ENCODE peak calls at places on chromosomes 13 and 19, in six cellular contexts. D is astrocyte of the spinal cord; M is right cardiac atrium; T is CD4-positive, alpha-beta memory T cell; K is SK-N-MC; A is stomach. H is an unnamed sample.

GRCh38 chr13:29909975-29910674 is 59.7 kb upstream of the UBL3 start:
- DNase-seq in D (peak), A (no peak), T (no peak), M (no peak), K (no peak), H (no peak)

GRCh38 chr19:36775768-36776167 is 3.2 kb upstream of the ZNF850 start:
- DNase-seq in K (no peak), A (no peak), D (no peak), M (peak), T (no peak), H (no peak)

GRCh38 chr19:19643158-19644053 is at the start of gene GMIP:
- DNase-seq in D (peak), K (no peak), T (peak), A (peak), M (peak), H (no peak)

GRCh38 chr13:31469377-31469776 is 269.6 kb downstream of the B3GLCT start:
- DNase-seq in M (no peak), D (no peak), A (no peak), K (no peak), T (no peak), H (no peak)

GRCh38 chr13:30708541-30708940 is 26.8 kb upstream of the ALOX5AP start:
- DNase-seq in T (no peak), M (no peak), D (peak), A (no peak), K (no peak), H (no peak)

GRCh38 chr13:114235697-114236096 is 1.0 kb downstream of the CDC16 start:
- DNase-seq in D (no peak), K (no peak), T (no peak), A (no peak), M (peak), H (no peak)

GRCh38 chr19:35509018-35509652 is 4.3 kb downstream of the DMKN start:
- DNase-seq in T (peak), D (no peak), A (peak), M (peak), K (no peak), H (peak)

GRCh38 chr13:98768522-98768921 is 16.1 kb upstream of the SLC15A1 start:
- DNase-seq in K (no peak), T (no peak), M (no peak), A (no peak), D (no peak), H (no peak)

GRCh38 chr13:104140557-104140956 is 1074.3 kb upstream of the SLC10A2 start:
- DNase-seq in M (no peak), D (peak), K (no peak), A (no peak), T (no peak), H (no peak)

GRCh38 chr13:64453831-64454230 is 2776.3 kb downstream of the PCDH9 start:
- DNase-seq in D (no peak), T (no peak), M (peak), A (no peak), K (no peak), H (no peak)

GRCh38 chr13:25806304-25806974 is 245.4 kb downstream of the SHISA2 start:
- DNase-seq in T (no peak), A (no peak), D (peak), K (no peak), M (no peak), H (peak)

GRCh38 chr19:53389591-53390377 is 5.2 kb upstream of the ZNF765 start:
- DNase-seq in M (no peak), D (no peak), A (no peak), T (no peak), K (no peak), H (no peak)

GRCh38 chr19:53394522-53394973 is 401 bp upstream of the ZNF765 start:
- DNase-seq in T (no peak), D (no peak), A (peak), M (peak), K (no peak), H (no peak)

GRCh38 chr19:53388168-53388567 is 6.8 kb upstream of the ZNF765 start:
- DNase-seq in K (no peak), M (no peak), A (no peak), D (no peak), T (no peak), H (no peak)

DNA sequence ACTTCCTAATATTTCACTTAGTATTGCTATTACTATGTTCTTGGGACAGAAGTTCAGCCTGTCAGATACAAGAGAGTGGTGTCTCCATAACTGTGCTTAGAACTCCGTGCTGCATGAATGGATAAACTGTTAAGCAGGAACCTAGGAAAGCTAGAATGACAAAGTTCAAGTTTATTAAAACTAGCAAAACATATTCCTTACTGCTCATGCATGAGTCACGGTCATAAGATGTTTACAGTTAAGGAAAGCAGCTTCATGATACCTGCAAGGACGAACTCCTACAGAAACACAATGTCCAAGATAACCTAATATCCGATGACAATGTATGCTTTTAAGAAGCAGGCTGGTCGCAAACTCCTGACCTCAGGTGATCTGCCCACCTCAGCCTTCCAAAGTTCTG is 6.0 kb upstream of the ZNF765 start:
- DNase-seq in M (no peak), K (no peak), D (no peak), T (no peak), A (no peak), H (no peak)
- H3K4me3 ChIP-seq in M (no peak), K (no peak), D (no peak), T (no peak), A (no peak), H (no peak)

DNA sequence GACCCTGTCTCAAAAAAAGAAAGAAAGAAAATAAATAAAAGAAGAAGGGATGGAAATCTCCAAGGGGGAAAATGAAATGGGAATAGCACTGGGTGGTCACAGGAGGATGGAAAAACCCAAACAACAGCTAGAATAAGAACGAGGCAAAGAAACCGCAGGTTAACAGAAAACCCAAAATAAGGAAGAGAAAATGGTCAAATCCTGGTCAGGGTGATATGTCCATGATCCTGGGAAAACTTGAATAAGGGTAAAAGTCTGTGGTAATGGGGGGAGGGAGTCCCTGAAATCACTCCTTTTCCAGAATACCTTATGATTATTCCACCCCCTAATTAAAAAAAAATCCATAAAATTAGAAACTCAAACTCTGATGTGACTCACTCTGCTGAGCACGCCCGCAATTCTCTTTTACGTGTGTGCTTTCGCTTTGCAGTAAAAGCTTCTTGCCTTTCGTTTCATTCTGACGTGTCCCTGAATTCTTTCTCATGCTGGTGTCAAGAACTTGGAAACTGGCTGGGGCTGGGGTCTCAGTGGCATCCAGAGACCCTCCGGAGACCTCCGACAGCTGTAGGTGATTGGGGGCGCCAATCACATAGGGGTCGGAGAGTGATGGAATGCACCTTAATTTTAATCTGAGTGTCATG is 4.3 kb upstream of the NAXD start:
- DNase-seq in K (no peak), D (no peak), A (no peak), M (no peak), T (no peak), H (peak)
- H3K4me3 ChIP-seq in K (no peak), D (no peak), A (no peak), M (no peak), T (no peak), H (peak)

GRCh38 chr19:45218426-45218825 is 26.8 kb downstream of the EXOC3L2 start:
- DNase-seq in K (no peak), A (no peak), M (no peak), T (no peak), D (no peak), H (no peak)
- H3K4me3 ChIP-seq in K (no peak), A (no peak), M (no peak), T (no peak), D (no peak), H (no peak)

DNA sequence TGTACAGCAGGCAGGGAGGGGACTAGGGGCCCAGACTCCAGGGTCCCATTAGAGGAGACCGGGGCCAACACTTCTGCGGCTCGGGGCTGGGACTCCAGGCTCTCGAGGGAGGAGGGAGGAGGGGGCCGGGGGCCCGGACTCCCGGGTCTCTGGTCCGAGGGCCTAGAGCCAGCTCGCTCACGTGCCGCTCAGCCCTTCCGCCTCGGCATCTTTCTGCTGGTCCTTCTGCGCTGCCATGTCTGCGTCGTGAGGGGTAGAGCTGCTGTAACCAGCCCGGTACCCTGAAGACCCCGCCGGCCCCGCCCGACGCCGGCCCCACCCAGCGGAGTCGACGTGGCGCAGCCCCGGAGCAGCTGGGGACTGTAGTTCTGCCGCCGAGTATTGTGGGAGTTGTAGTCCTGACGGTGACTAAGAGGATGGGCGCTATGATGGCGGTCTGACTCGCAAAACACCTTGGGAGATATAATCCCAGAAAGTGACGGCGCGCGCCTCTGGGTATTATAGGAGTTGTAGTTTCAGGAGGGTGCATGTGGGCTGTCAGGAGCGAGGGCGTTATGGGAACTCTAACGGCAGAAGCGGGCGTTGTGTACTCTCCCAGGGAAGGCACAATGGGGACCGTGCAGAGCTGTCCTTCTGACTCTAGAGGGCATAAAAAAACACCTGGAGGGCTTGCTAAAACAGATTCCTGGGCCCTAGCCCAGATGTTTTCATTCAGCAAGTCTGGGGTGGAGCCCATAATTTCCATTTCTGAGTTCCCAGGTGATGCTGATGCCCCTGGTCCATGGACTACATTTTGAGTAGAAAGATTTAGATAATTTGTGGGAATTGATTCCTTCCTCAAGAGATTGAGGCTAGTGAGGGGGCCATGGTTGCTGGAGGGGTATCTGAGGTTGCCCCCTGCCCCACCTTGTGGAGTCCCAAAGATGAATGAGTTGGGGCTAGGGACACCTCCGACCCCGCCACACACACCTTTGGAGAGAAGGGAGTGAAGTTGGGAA is at the start of gene RABAC1:
- DNase-seq in K (peak), T (peak), A (peak), M (peak), D (peak), H (peak)
- H3K4me3 ChIP-seq in K (peak), T (peak), A (peak), M (peak), D (peak), H (peak)